ENCODE peak calls at places on chromosome 11, in ten cellular contexts. One of them, this sample, is unnamed.

GRCh38 chr11:47241740-47242400 is 6.7 kb downstream of the ACP2 start:
- DNase-seq in NCI-H2171 treated with DMSO at 0.1 percent for 48 hours: no peak
- DNase-seq in astrocyte of the cerebellum: no peak
- DNase-seq in AG09319: no peak
- DNase-seq in activated CD4-positive, alpha-beta T cell treated with anti-CD3 and anti-CD28 coated beads, Interleukin-2, amount 10 ng/mL, durations not matched to agents 7 days and 5 days: no peak
- DNase-seq in small intestine: no peak
- DNase-seq in cardiac muscle cell: no peak
- DNase-seq in SW480: no peak
- DNase-seq in keratinocyte: no peak
- DNase-seq in neuronal stem cell: no peak
- DNase-seq in this sample: no peak

GRCh38 chr11:72614381-72614780 is 59.8 kb downstream of the PDE2A start:
- DNase-seq in activated CD4-positive, alpha-beta T cell treated with anti-CD3 and anti-CD28 coated beads, Interleukin-2, amount 10 ng/mL, durations not matched to agents 7 days and 5 days: no peak
- DNase-seq in astrocyte of the cerebellum: no peak
- DNase-seq in AG09319: no peak
- DNase-seq in cardiac muscle cell: no peak
- DNase-seq in keratinocyte: no peak
- DNase-seq in SW480: no peak
- DNase-seq in neuronal stem cell: no peak
- DNase-seq in NCI-H2171 treated with DMSO at 0.1 percent for 48 hours: peak
- DNase-seq in small intestine: no peak
- DNase-seq in this sample: no peak

GRCh38 chr11:119405986-119406385 is 17.0 kb downstream of the THY1 start:
- DNase-seq in keratinocyte: no peak
- DNase-seq in activated CD4-positive, alpha-beta T cell treated with anti-CD3 and anti-CD28 coated beads, Interleukin-2, amount 10 ng/mL, durations not matched to agents 7 days and 5 days: no peak
- DNase-seq in SW480: no peak
- DNase-seq in cardiac muscle cell: no peak
- DNase-seq in small intestine: no peak
- DNase-seq in neuronal stem cell: no peak
- DNase-seq in NCI-H2171 treated with DMSO at 0.1 percent for 48 hours: no peak
- DNase-seq in AG09319: no peak
- DNase-seq in astrocyte of the cerebellum: no peak
- DNase-seq in this sample: no peak

GRCh38 chr11:2300290-2300935 is 1.3 kb downstream of the C11orf21 start:
- DNase-seq in keratinocyte: no peak
- DNase-seq in cardiac muscle cell: no peak
- DNase-seq in NCI-H2171 treated with DMSO at 0.1 percent for 48 hours: no peak
- DNase-seq in SW480: no peak
- DNase-seq in astrocyte of the cerebellum: no peak
- DNase-seq in neuronal stem cell: no peak
- DNase-seq in small intestine: no peak
- DNase-seq in activated CD4-positive, alpha-beta T cell treated with anti-CD3 and anti-CD28 coated beads, Interleukin-2, amount 10 ng/mL, durations not matched to agents 7 days and 5 days: peak
- DNase-seq in AG09319: no peak
- DNase-seq in this sample: no peak

GRCh38 chr11:128422576-128423370 is 164.6 kb downstream of the ETS1 start:
- DNase-seq in keratinocyte: no peak
- DNase-seq in SW480: peak
- DNase-seq in AG09319: no peak
- DNase-seq in neuronal stem cell: no peak
- DNase-seq in activated CD4-positive, alpha-beta T cell treated with anti-CD3 and anti-CD28 coated beads, Interleukin-2, amount 10 ng/mL, durations not matched to agents 7 days and 5 days: peak
- DNase-seq in cardiac muscle cell: no peak
- DNase-seq in NCI-H2171 treated with DMSO at 0.1 percent for 48 hours: no peak
- DNase-seq in small intestine: peak
- DNase-seq in astrocyte of the cerebellum: no peak
- DNase-seq in this sample: no peak

GRCh38 chr11:46948378-46949131 is 12.0 kb downstream of the CSTPP1 start:
- DNase-seq in cardiac muscle cell: no peak
- DNase-seq in keratinocyte: peak
- DNase-seq in astrocyte of the cerebellum: peak
- DNase-seq in AG09319: peak
- DNase-seq in NCI-H2171 treated with DMSO at 0.1 percent for 48 hours: no peak
- DNase-seq in neuronal stem cell: no peak
- DNase-seq in small intestine: peak
- DNase-seq in activated CD4-positive, alpha-beta T cell treated with anti-CD3 and anti-CD28 coated beads, Interleukin-2, amount 10 ng/mL, durations not matched to agents 7 days and 5 days: no peak
- DNase-seq in SW480: no peak
- DNase-seq in this sample: peak

GRCh38 chr11:74288911-74289310 is 22.5 kb downstream of the P4HA3 start:
- DNase-seq in astrocyte of the cerebellum: no peak
- DNase-seq in activated CD4-positive, alpha-beta T cell treated with anti-CD3 and anti-CD28 coated beads, Interleukin-2, amount 10 ng/mL, durations not matched to agents 7 days and 5 days: no peak
- DNase-seq in AG09319: no peak
- DNase-seq in small intestine: no peak
- DNase-seq in keratinocyte: no peak
- DNase-seq in NCI-H2171 treated with DMSO at 0.1 percent for 48 hours: no peak
- DNase-seq in SW480: no peak
- DNase-seq in cardiac muscle cell: no peak
- DNase-seq in neuronal stem cell: no peak
- DNase-seq in this sample: no peak

GRCh38 chr11:123392813-123393212 is 37.3 kb upstream of the GRAMD1B start:
- DNase-seq in SW480: no peak
- DNase-seq in small intestine: no peak
- DNase-seq in NCI-H2171 treated with DMSO at 0.1 percent for 48 hours: no peak
- DNase-seq in keratinocyte: no peak
- DNase-seq in astrocyte of the cerebellum: no peak
- DNase-seq in neuronal stem cell: no peak
- DNase-seq in cardiac muscle cell: no peak
- DNase-seq in AG09319: no peak
- DNase-seq in activated CD4-positive, alpha-beta T cell treated with anti-CD3 and anti-CD28 coated beads, Interleukin-2, amount 10 ng/mL, durations not matched to agents 7 days and 5 days: no peak
- DNase-seq in this sample: no peak

GRCh38 chr11:70608568-70609314 is 210.4 kb downstream of the CTTN start:
- DNase-seq in small intestine: no peak
- DNase-seq in neuronal stem cell: no peak
- DNase-seq in SW480: no peak
- DNase-seq in activated CD4-positive, alpha-beta T cell treated with anti-CD3 and anti-CD28 coated beads, Interleukin-2, amount 10 ng/mL, durations not matched to agents 7 days and 5 days: no peak
- DNase-seq in AG09319: peak
- DNase-seq in NCI-H2171 treated with DMSO at 0.1 percent for 48 hours: peak
- DNase-seq in keratinocyte: no peak
- DNase-seq in cardiac muscle cell: no peak
- DNase-seq in astrocyte of the cerebellum: peak
- DNase-seq in this sample: no peak

GRCh38 chr11:11931461-11932055 is 76.9 kb downstream of the DKK3 start:
- DNase-seq in keratinocyte: peak
- DNase-seq in SW480: peak
- DNase-seq in AG09319: peak
- DNase-seq in astrocyte of the cerebellum: peak
- DNase-seq in small intestine: peak
- DNase-seq in NCI-H2171 treated with DMSO at 0.1 percent for 48 hours: peak
- DNase-seq in neuronal stem cell: peak
- DNase-seq in cardiac muscle cell: peak
- DNase-seq in activated CD4-positive, alpha-beta T cell treated with anti-CD3 and anti-CD28 coated beads, Interleukin-2, amount 10 ng/mL, durations not matched to agents 7 days and 5 days: peak
- DNase-seq in this sample: peak